ENCODE peak calls at places on chromosomes 5 and 9, in four cellular contexts. V is kidney epithelial cell, S is heart left ventricle, Y is AG10803. F is an unnamed sample.

GRCh38 chr9:135811796-135812195 is 95.5 kb downstream of the CAMSAP1 start:
- DNase-seq in V (no peak), S (no peak), Y (peak; percentile 6), F (no peak)

GRCh38 chr9:92276223-92277007 is 17.1 kb downstream of the IARS1 start:
- DNase-seq in V (no peak), S (no peak), Y (no peak), F (no peak)

GRCh38 chr9:93223241-93224180 is 39.6 kb downstream of the WNK2 start:
- DNase-seq in V (peak; percentile 32), S (peak; percentile 63), Y (peak; percentile 63), F (peak; percentile 50)

GRCh38 chr9:129256959-129257713 is 79.1 kb upstream of the IER5L start:
- DNase-seq in V (no peak), S (peak; percentile 20), Y (no peak), F (no peak)

GRCh38 chr5:14497276-14497675 is 84.3 kb upstream of the OTULINL start:
- DNase-seq in V (no peak), S (no peak), Y (no peak), F (no peak)

GRCh38 chr5:16431482-16431881 is 34.1 kb downstream of the ZNF622 start:
- DNase-seq in V (no peak), S (no peak), Y (no peak), F (no peak)

GRCh38 chr9:102237520-102237919 is 499.1 kb upstream of the GRIN3A start:
- DNase-seq in V (no peak), S (no peak), Y (no peak), F (no peak)

GRCh38 chr9:119318371-119318770 is 50.9 kb downstream of the BRINP1 start:
- DNase-seq in V (no peak), S (no peak), Y (no peak), F (no peak)

GRCh38 chr9:131675437-131676022 is 64.3 kb downstream of the RAPGEF1 start:
- DNase-seq in V (no peak), S (no peak), Y (no peak), F (no peak)

GRCh38 chr5:75640395-75640794 is 29.1 kb downstream of the ANKDD1B start:
- DNase-seq in V (peak; percentile 42), S (no peak), Y (peak; percentile 91), F (peak; percentile 76)

GRCh38 chr5:18686253-18686652 is 1052.0 kb downstream of the TAF11L14 start:
- DNase-seq in V (no peak), S (no peak), Y (no peak), F (no peak)

GRCh38 chr9:116479967-116480366 is 207.1 kb upstream of the TRIM32 start:
- DNase-seq in V (no peak), S (no peak), Y (no peak), F (no peak)

DNA sequence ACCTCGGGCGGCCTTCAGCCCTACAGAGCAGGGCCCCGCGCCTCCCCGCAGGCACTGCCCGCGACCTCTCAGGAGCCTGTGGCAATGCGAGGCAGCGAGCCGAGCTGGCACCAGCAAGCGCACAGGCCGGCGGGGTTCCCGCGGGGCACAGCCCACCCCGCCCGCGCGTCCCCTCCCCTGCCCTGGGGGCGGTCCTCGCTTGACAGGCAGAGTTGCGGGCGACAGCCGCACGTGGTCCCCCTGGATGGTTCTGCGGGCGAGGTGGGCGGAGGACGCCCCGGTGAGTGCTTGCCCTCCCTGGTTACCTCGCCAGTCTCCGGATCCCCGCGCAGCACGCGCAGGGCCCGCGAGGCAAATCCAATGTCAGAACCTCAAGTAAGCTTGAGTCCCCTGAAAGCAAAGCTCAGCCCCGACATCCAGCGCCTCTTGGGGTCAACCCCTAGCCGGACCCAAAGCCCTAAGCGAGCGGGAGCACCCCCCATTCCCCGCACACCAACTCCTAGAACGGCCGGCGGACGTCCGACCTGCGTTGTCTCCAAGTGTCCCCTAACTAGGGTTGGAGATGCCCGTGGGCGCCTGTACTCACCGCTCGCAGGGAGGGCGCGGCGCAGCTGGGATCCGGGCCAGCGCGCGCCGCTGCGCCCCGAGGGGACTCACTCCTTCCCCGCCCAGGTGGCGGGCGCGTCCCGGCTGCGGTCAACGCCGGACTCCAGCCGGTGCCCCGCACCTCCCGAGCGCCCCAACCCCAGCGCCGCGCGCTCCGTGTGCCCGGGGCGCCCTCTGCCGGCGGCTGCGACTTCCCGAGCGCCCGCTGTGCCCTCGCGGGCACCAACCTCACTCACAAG is at the start of gene DRD1:
- DNase-seq in V (no peak), S (peak; percentile 32), Y (peak; percentile 6), F (peak; percentile 15)
- TF ChIP-seq CTCF in V (no peak), S (peak; percentile 72), Y (peak; percentile 26), F (no peak)

GRCh38 chr5:97073420-97073819 is 69.0 kb downstream of the LIX1 start:
- DNase-seq in V (no peak), S (no peak), Y (no peak), F (no peak)

GRCh38 chr5:97077246-97077645 is 65.2 kb downstream of the LIX1 start:
- DNase-seq in V (no peak), S (no peak), Y (no peak), F (no peak)

GRCh38 chr5:97076098-97076497 is 66.3 kb downstream of the LIX1 start:
- DNase-seq in V (no peak), S (no peak), Y (no peak), F (no peak)

GRCh38 chr5:97075649-97076048 is 66.8 kb downstream of the LIX1 start:
- DNase-seq in V (peak; percentile 60), S (no peak), Y (no peak), F (no peak)

GRCh38 chr5:97074859-97075489 is 67.4 kb downstream of the LIX1 start:
- DNase-seq in V (no peak), S (no peak), Y (no peak), F (no peak)
- H3K4me3 ChIP-seq in V (no peak overlapping the region), S (no peak overlapping the region), Y (no peak overlapping the region), F (no peak overlapping the region)

GRCh38 chr9:120393386-120394057 is 186.4 kb downstream of the CDK5RAP2 start:
- DNase-seq in V (no peak), S (no peak), Y (peak; percentile 56), F (peak; percentile 64)
- TF ChIP-seq CTCF in V (no peak), S (no peak), Y (no peak), F (no peak)

DNA sequence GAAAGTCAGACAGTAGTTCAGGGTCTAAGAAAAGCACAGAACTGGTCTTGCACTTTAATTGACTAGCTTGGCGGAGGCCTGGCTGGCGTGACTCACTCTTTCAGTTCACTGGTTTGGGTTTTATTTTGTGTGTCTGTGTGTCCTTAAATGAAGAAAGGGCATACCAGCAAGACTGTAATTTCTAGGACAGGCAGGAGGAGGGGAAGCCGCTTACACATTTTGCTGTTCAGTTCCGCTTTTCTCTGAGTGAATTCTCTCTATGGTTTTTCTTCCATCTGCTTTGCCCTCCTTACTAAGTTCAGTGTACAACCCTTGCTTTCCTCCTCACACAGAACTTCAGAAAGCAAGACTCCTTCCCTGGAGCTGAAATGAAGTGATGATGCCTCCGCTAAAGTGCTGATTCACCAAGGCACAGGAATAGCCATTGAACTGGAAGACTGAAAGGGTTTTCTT is 150.8 kb downstream of the MEF2C start:
- DNase-seq in V (peak; percentile 50), S (peak; percentile 45), Y (peak; percentile 69), F (peak; percentile 15)
- H3K4me3 ChIP-seq in V (no peak overlapping the region), S (no peak overlapping the region), Y (peak overlapping the region; percentile 21), F (no peak overlapping the region)

GRCh38 chr9:15253786-15254185 is 53.2 kb downstream of the TTC39B start:
- DNase-seq in V (no peak), S (no peak), Y (no peak), F (no peak)
- TF ChIP-seq CTCF in V (no peak), S (no peak), Y (no peak), F (no peak)

GRCh38 chr5:99033014-99033931 is 104.5 kb upstream of the CHD1 start:
- DNase-seq in V (no peak), S (no peak), Y (no peak), F (peak; percentile 10)
- H3K4me3 ChIP-seq in V (no peak overlapping the region), S (peak overlapping the region; percentile 41), Y (peak overlapping the region; percentile 43), F (no peak overlapping the region)